ENCODE peak calls at places on chromosomes 4 and X, in eight cellular contexts. S, I, U, Q, G, A, W and B are unnamed samples.

GRCh38 chr4:185424905-185425599 is 712 bp downstream of the UFSP2 start:
- DNase-seq in U (no peak), A (no peak), G (no peak), Q (no peak), W (peak), I (no peak), S (no peak), B (no peak)

GRCh38 chrX:153338836-153339235 is 4.9 kb downstream of the ZNF275 start:
- DNase-seq in A (no peak), S (no peak), G (no peak), W (no peak), U (no peak), I (no peak), Q (no peak), B (no peak)

GRCh38 chr4:87092389-87093141 is 127.9 kb downstream of the KLHL8 start:
- DNase-seq in Q (no peak), A (peak), I (no peak), S (peak), U (peak), W (peak), G (peak), B (no peak)

GRCh38 chr4:114180481-114180880 is 201.0 kb upstream of the ARSJ start:
- DNase-seq in Q (no peak), W (peak), A (peak), U (peak), G (no peak), S (peak), I (no peak), B (no peak)

GRCh38 chr4:123110685-123111084 is 188.3 kb upstream of the NUDT6 start:
- DNase-seq in I (no peak), S (no peak), U (no peak), W (no peak), A (no peak), Q (no peak), G (no peak), B (no peak)

GRCh38 chr4:31051565-31051964 is 331.4 kb downstream of the PCDH7 start:
- DNase-seq in A (no peak), Q (no peak), W (no peak), U (no peak), G (no peak), I (no peak), S (no peak), B (no peak)

GRCh38 chr4:25406081-25406692 is 29.1 kb downstream of the ANAPC4 start:
- DNase-seq in G (no peak), W (no peak), U (no peak), I (no peak), S (no peak), Q (no peak), A (no peak), B (no peak)

GRCh38 chr4:104909376-104909775 is 237.3 kb upstream of the TET2 start:
- DNase-seq in Q (no peak), G (no peak), U (no peak), A (no peak), W (no peak), S (no peak), I (no peak), B (no peak)

GRCh38 chr4:140150886-140151699 is 2.9 kb downstream of the MAML3 start:
- DNase-seq in U (peak), G (peak), Q (peak), S (peak), W (peak), A (peak), I (peak), B (peak)

GRCh38 chr4:82217986-82218715 is 155.6 kb downstream of the HNRNPD start:
- DNase-seq in Q (no peak), G (no peak), A (no peak), S (peak), W (no peak), U (no peak), I (no peak), B (no peak)

GRCh38 chr4:78336093-78336943 is 215.3 kb upstream of the ANXA3 start:
- DNase-seq in U (no peak), W (no peak), S (no peak), I (no peak), G (no peak), A (peak), Q (no peak), B (no peak)

GRCh38 chr4:98673978-98674377 is 15.6 kb upstream of the TSPAN5 start:
- DNase-seq in A (no peak), G (no peak), Q (no peak), W (no peak), S (no peak), I (no peak), U (no peak), B (no peak)

GRCh38 chrX:112834016-112834855 is 6.4 kb downstream of the AMOT start:
- DNase-seq in Q (no peak), U (peak), W (no peak), A (peak), S (no peak), G (no peak), I (no peak), B (no peak)

GRCh38 chrX:153521034-153521433 is 3.6 kb downstream of the ATP2B3 start:
- DNase-seq in A (no peak), Q (no peak), S (no peak), W (no peak), U (no peak), G (no peak), I (no peak), B (no peak)

GRCh38 chr4:7358100-7358735 is 76.5 kb downstream of the PSAPL1 start:
- DNase-seq in W (no peak), I (no peak), U (peak), Q (no peak), S (no peak), G (no peak), A (peak), B (no peak)

GRCh38 chr4:141686929-141687328 is 50.5 kb downstream of the IL15 start:
- DNase-seq in I (no peak), Q (no peak), S (peak), U (peak), W (no peak), G (no peak), A (no peak), B (no peak)

GRCh38 chrX:107826286-107827136 is 845 bp downstream of the MID2 start:
- DNase-seq in Q (no peak), W (peak), S (peak), A (peak), U (peak), G (peak), I (no peak), B (peak)

GRCh38 chr4:45280121-45280520 is 553.8 kb upstream of the GNPDA2 start:
- DNase-seq in U (no peak), W (no peak), I (no peak), G (no peak), A (no peak), S (no peak), Q (no peak), B (no peak)

GRCh38 chrX:22090181-22090580 is 58.1 kb downstream of the PHEX start:
- DNase-seq in I (no peak), U (no peak), S (no peak), G (no peak), W (no peak), A (peak), Q (no peak), B (no peak)

GRCh38 chrX:373641-374471 is 12.9 kb downstream of the PPP2R3B start:
- DNase-seq in I (no peak), U (no peak), A (no peak), G (no peak), S (peak), W (no peak), Q (no peak), B (peak)

GRCh38 chrX:39931554-39932282 is 166.0 kb downstream of the BCOR start:
- DNase-seq in G (no peak), I (no peak), S (no peak), A (no peak), Q (no peak), U (no peak), W (no peak), B (no peak)

GRCh38 chr4:2830632-2831610 is 12.7 kb upstream of the ADD1 start:
- DNase-seq in W (no peak), G (peak), Q (no peak), U (no peak), I (no peak), A (no peak), S (peak), B (no peak)

GRCh38 chrX:43804021-43804420 is 78.2 kb downstream of the MAOB start:
- DNase-seq in I (no peak), W (no peak), U (no peak), S (no peak), G (no peak), A (no peak), Q (no peak), B (no peak)

GRCh38 chrX:68249401-68249831 is 183.9 kb downstream of the OPHN1 start:
- DNase-seq in W (no peak), G (no peak), A (no peak), Q (no peak), S (no peak), U (no peak), I (peak), B (no peak)